ENCODE peak calls at places on chromosome 21, in seven cellular contexts. W is breast epithelium, B is transverse colon, X is GM12892, V is esophagus muscularis mucosa, P is vagina, R is stomach. N is an unnamed sample.
A peak's percentile ranks its signal among the peaks of the same experiment; 100 is the strongest.

GRCh38 chr21:27372381-27372780 is 405.5 kb upstream of the ADAMTS5 start:
- DNase-seq in P (no peak), W (no peak), B (no peak), V (no peak), R (no peak), X (no peak), N (no peak)

GRCh38 chr21:14613496-14613895 is 67.4 kb upstream of the SAMSN1 start:
- DNase-seq in X (no peak), R (no peak), W (no peak), V (no peak), B (no peak), P (no peak), N (no peak)

GRCh38 chr21:34031835-34032370 is 41.5 kb upstream of the MRPS6 start:
- DNase-seq in R (no peak), V (no peak), P (no peak), B (peak; percentile 46), X (no peak), W (no peak), N (no peak)

GRCh38 chr21:18298228-18298627 is 53.6 kb downstream of the CHODL start:
- DNase-seq in W (no peak), R (no peak), X (no peak), B (no peak), V (no peak), P (no peak), N (no peak)

GRCh38 chr21:16241021-16241420 is 511.2 kb downstream of the USP25 start:
- DNase-seq in R (no peak), V (no peak), X (no peak), B (no peak), W (no peak), P (no peak), N (no peak)

GRCh38 chr21:26806734-26807372 is 38.4 kb downstream of the ADAMTS1 start:
- DNase-seq in R (no peak), B (no peak), X (no peak), W (no peak), P (no peak), V (no peak), N (no peak)

GRCh38 chr21:30839304-30839703 is 9.7 kb upstream of the KRTAP7-1 start:
- DNase-seq in V (no peak), W (no peak), B (peak; percentile 7), P (no peak), X (no peak), R (no peak), N (no peak)

GRCh38 chr21:33380483-33380998 is 22.7 kb upstream of the IFNGR2 start:
- DNase-seq in P (no peak), R (peak; percentile 86), V (peak; percentile 96), B (peak; percentile 90), W (peak; percentile 95), X (peak; percentile 40), N (peak; percentile 87)

GRCh38 chr21:17585875-17586450 is 26.7 kb downstream of the BTG3 start:
- DNase-seq in R (no peak), W (no peak), B (no peak), X (no peak), P (no peak), V (no peak), N (no peak)

GRCh38 chr21:37424987-37425386 is 58.4 kb downstream of the DYRK1A start:
- DNase-seq in X (no peak), V (no peak), P (no peak), W (no peak), B (no peak), R (no peak), N (no peak)

GRCh38 chr21:24424786-24425185 is 1182.5 kb downstream of the MRPL39 start:
- DNase-seq in X (no peak), B (no peak), R (no peak), V (no peak), W (no peak), P (no peak), N (no peak)

DNA sequence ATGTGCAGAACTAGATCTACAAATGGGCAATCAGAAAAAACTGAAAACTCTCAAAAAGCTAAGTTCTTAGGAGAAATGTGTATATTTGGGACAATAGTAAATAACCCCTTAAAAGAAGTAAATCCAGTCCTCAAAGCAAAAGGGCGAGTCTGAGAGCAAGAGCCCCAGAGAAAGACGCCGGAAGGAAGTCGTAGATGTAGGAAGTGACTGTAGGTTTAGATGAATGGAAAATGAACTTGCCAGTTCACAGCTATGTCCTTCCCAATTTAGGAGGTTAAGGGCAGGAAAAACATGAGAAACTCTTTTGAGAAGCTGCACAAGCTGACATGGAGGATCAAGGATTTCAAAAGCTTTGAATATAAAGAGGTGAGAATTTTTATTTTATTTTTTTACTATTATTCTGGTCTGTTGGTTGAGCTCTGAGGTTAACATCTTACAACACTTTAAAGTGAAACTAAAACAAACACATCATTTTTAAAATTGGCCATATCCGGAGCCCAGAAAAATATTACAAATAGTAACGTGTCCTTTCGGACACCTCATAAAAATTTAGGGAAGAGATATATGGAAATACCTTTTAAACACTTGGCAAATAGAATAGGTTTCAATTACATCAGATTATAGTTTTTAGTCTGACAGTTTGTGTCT is 1178.6 kb downstream of the MRPL39 start:
- DNase-seq in R (no peak), V (no peak), P (no peak), B (no peak), X (no peak), W (no peak), N (no peak)
- TF ChIP-seq POLR2A in R (no peak), V (no peak), P (no peak), B (no peak), X (no peak), W (no peak), N (no peak)

DNA sequence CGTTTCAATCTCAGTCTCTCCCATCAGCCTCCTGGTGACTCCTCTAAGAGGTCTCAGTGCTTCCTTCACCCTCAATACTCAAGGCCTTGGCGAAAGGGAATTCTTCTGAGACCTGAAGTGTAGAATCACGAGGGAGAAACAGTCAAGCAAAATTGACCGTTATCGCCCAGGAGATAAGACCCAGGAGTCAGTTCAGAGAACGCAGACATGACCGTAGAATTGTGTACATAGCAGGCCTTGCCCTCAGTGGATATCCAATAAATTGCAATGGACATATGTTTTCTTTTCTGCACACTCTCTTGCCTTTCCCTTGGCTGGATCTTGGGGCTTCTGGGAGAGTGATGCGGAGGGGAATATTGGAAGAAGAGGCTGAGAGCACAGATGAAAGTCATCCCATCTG is 15.7 kb upstream of the ETS2 start:
- DNase-seq in R (no peak), B (peak; percentile 24), W (no peak), P (no peak), X (no peak), V (no peak), N (no peak)
- TF ChIP-seq POLR2AphosphoS5 in R (no peak), B (no peak), W (no peak), P (no peak), X (no peak), V (no peak), N (no peak)

GRCh38 chr21:43810505-43811261 is 21.3 kb downstream of the RRP1 start:
- DNase-seq in R (peak; percentile 94), B (peak; percentile 93), W (peak; percentile 83), V (peak; percentile 93), X (peak; percentile 99), P (no peak), N (peak; percentile 74)
- TF ChIP-seq POLR2A in R (no peak), B (no peak), W (no peak), V (no peak), X (no peak), P (no peak), N (no peak)

GRCh38 chr21:41744028-41744940 is 22.6 kb downstream of the RIPK4 start:
- DNase-seq in X (no peak), R (no peak), B (no peak), W (no peak), V (no peak), P (no peak), N (no peak)
- TF ChIP-seq POLR2AphosphoS5 in X (no peak), R (no peak), B (no peak), W (no peak), V (no peak), P (no peak), N (no peak)

DNA sequence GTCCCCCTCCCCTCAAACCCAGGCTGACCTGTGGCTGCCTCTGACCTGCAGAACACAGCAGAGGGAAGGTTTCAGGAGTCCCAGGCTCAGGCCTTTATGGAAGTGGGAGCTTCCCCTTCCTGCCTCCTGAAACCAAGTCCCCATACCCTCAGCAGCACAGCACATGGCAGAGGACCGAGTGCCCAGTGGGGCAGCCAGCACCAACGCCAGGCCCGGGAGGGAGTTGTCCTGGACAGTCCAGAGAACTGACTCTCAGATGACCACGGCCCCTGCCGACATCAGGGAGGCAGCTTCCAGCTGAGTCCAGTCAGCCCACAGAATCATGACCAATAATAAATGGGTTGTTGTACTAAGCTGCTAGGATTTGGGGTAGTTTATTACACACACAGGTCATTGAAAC is 79.6 kb upstream of the ERG start:
- DNase-seq in W (no peak), R (no peak), B (no peak), X (no peak), V (no peak), P (no peak), N (no peak)
- TF ChIP-seq POLR2A in W (no peak), R (no peak), B (no peak), X (no peak), V (no peak), P (no peak), N (no peak)

DNA sequence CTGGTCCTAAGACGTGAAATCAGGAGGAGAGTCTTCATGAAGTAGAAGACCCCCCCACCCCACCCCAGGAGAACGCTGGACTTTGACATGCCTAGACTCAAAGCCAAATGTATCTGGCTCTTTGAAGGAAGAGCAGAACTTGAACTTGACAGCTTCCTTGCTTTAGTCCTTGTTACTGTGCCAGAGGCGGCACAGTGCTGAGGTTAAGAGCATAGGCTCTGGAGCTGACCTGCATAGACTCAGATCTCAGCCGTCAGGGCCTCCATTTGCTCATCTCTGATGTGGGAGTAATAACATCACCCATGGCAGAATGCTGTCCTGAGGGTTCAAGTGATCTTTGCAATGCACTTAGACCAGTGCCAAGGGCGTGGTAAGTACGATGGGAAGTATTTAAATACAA is 39.0 kb downstream of the COL6A1 start:
- DNase-seq in R (no peak), P (no peak), V (no peak), X (no peak), W (no peak), B (no peak), N (no peak)
- TF ChIP-seq POLR2AphosphoS5 in R (no peak), P (no peak), V (no peak), X (no peak), W (no peak), B (no peak), N (no peak)

GRCh38 chr21:25584833-25585232 is 22.4 kb downstream of the MRPL39 start:
- DNase-seq in W (no peak), B (no peak), V (no peak), P (no peak), R (no peak), X (no peak), N (no peak)
- TF ChIP-seq POLR2A in W (no peak), B (no peak), V (no peak), P (no peak), R (no peak), X (peak; percentile 53), N (no peak)

DNA sequence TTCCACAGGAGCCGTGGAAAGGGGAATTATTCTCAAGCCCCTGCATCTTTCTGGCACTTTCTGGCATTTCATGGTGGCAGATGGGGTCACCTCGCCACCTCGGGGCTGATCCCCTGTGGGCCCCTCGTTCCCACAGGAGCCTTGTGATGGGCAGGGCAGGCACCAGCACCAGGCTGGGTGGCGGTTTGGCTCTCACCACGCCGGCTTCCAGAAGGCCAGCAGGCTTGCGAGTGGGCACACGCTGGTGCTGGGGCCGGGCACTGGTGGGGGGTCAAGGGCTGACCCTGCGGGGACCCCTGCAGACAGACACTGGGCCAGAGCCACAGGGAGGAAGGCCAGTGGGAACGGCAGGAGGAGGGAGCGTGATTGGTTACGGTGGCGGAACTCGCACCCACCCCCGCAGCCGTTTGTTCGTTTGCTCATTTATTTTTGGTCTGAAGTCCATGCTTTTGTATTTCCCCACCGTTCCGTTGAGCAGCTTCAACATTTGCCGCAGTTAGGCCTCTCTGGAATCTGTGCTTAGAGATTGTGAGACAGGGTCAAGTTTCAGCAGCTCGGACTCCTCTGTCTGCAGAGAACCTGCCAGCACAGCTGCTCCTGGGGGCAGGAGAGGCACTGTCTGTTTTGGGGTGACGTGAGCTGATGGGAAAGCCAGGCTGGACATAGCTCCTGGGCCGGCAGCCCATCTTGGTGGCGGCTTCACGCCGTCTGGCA is 5.3 kb downstream of the COL18A1 start:
- DNase-seq in V (no peak), B (no peak), W (no peak), R (no peak), P (no peak), X (no peak), N (no peak)
- TF ChIP-seq POLR2AphosphoS5 in V (no peak), B (no peak), W (no peak), R (no peak), P (no peak), X (no peak), N (no peak)